ENCODE peak calls at places on chromosomes 16 and 17, in four cellular contexts. I is mucosa of descending colon; V is effector memory CD4-positive, alpha-beta T cell; M is H1. G is an unnamed sample.
A peak's percentile ranks its signal among the peaks of the same experiment; 100 is the strongest.

GRCh38 chr17:16962804-16963203 is 9.1 kb downstream of the TNFRSF13B start:
- DNase-seq in I (no peak), V (no peak), M (no peak), G (no peak)

GRCh38 chr17:51427259-51428255 is 167.2 kb downstream of the UTP18 start:
- DNase-seq in I (no peak), V (peak; percentile 68), M (no peak), G (no peak)

GRCh38 chr17:75753514-75754377 is 11.2 kb downstream of the GALK1 start:
- DNase-seq in I (peak; percentile 81), V (peak; percentile 61), M (peak; percentile 43), G (peak; percentile 59)

GRCh38 chr16:30535106-30535776 is 583 bp upstream of the ZNF747 start:
- DNase-seq in I (no peak), V (peak; percentile 26), M (peak; percentile 46), G (no peak)

GRCh38 chr17:44909681-44910144 is 5.6 kb downstream of the GFAP start:
- DNase-seq in I (no peak), V (no peak), M (no peak), G (no peak)

GRCh38 chr16:48182979-48183537 is 27.3 kb upstream of the ABCC12 start:
- DNase-seq in I (no peak), V (no peak), M (no peak), G (no peak)

GRCh38 chr16:70751593-70751992 is 49.4 kb downstream of the VAC14 start:
- DNase-seq in I (peak; percentile 74), V (no peak), M (no peak), G (no peak)

GRCh38 chr16:9122969-9123368 is 31.5 kb downstream of the HAPSTR1 start:
- DNase-seq in I (no peak), V (no peak), M (no peak), G (no peak)

GRCh38 chr17:44115585-44116415 is 7.6 kb downstream of the HDAC5 start:
- DNase-seq in I (no peak), V (no peak), M (no peak), G (no peak)

GRCh38 chr16:26169451-26169850 is 477.7 kb downstream of the HS3ST4 start:
- DNase-seq in I (no peak), V (no peak), M (no peak), G (no peak)

GRCh38 chr17:37096071-37096470 is 147.3 kb downstream of the AATF start:
- DNase-seq in I (no peak), V (no peak), M (no peak), G (no peak)

GRCh38 chr17:37088913-37089312 is 140.2 kb downstream of the AATF start:
- DNase-seq in I (no peak), V (no peak), M (no peak), G (no peak)

GRCh38 chr17:66304304-66305174 is 2.1 kb downstream of the PRKCA start:
- DNase-seq in I (no peak), V (no peak), M (peak; percentile 61), G (no peak)

GRCh38 chr16:2015117-2015946 is 4.3 kb upstream of the NPW start:
- DNase-seq in I (peak; percentile 85), V (no peak), M (no peak), G (no peak)

GRCh38 chr17:38358586-38359513 is 7.2 kb downstream of the SOCS7 start:
- DNase-seq in I (no peak), V (no peak), M (no peak), G (no peak)

GRCh38 chr17:38454528-38454927 is 26.3 kb downstream of the ARHGAP23 start:
- DNase-seq in I (peak; percentile 70), V (no peak), M (no peak), G (no peak)

GRCh38 chr17:13825526-13826040 is 223.9 kb upstream of the HS3ST3A1 start:
- DNase-seq in I (no peak), V (no peak), M (no peak), G (no peak)

GRCh38 chr16:1990336-1991134 is 765 bp downstream of the SYNGR3 start:
- DNase-seq in I (peak; percentile 85), V (no peak), M (no peak), G (no peak)

GRCh38 chr17:50055426-50056216 is at the start of gene ITGA3:
- DNase-seq in I (peak; percentile 90), V (peak; percentile 63), M (peak; percentile 84), G (no peak)

GRCh38 chr16:10370096-10370726 is 15.7 kb upstream of the ATF7IP2 start:
- DNase-seq in I (no peak), V (no peak), M (no peak), G (no peak)

GRCh38 chr17:37697331-37697730 is 47.5 kb downstream of the HNF1B start:
- DNase-seq in I (no peak), V (no peak), M (no peak), G (no peak)

GRCh38 chr17:57541472-57542394 is 203.4 kb downstream of the CCDC182 start:
- DNase-seq in I (no peak), V (no peak), M (no peak), G (no peak)

GRCh38 chr17:57902117-57902799 is 52.4 kb upstream of the MRPS23 start:
- DNase-seq in I (no peak), V (no peak), M (no peak), G (no peak)

GRCh38 chr16:53817117-53817516 is 113.2 kb downstream of the FTO start:
- DNase-seq in I (no peak), V (no peak), M (no peak), G (no peak)

GRCh38 chr16:2816751-2817495 is at the start of gene PRSS21:
- DNase-seq in I (no peak), V (peak; percentile 4), M (no peak), G (no peak)

GRCh38 chr17:37089998-37090397 is 141.2 kb downstream of the AATF start:
- DNase-seq in I (no peak), V (peak; percentile 34), M (no peak), G (no peak)

GRCh38 chr17:4678448-4679026 is 25.4 kb downstream of the PELP1 start:
- DNase-seq in I (no peak), V (no peak), M (no peak), G (peak; percentile 3)

GRCh38 chr17:80989586-80989913 is 2.1 kb upstream of the CHMP6 start:
- DNase-seq in I (no peak), V (no peak), M (no peak), G (no peak)

GRCh38 chr17:80986046-80986445 is 5.6 kb upstream of the CHMP6 start:
- DNase-seq in I (peak; percentile 17), V (no peak), M (no peak), G (no peak)

GRCh38 chr17:80987941-80988461 is 3.6 kb upstream of the CHMP6 start:
- DNase-seq in I (peak; percentile 46), V (no peak), M (no peak), G (no peak)

GRCh38 chr17:80984749-80985148 is 6.9 kb upstream of the CHMP6 start:
- DNase-seq in I (no peak), V (no peak), M (peak; percentile 57), G (no peak)

DNA sequence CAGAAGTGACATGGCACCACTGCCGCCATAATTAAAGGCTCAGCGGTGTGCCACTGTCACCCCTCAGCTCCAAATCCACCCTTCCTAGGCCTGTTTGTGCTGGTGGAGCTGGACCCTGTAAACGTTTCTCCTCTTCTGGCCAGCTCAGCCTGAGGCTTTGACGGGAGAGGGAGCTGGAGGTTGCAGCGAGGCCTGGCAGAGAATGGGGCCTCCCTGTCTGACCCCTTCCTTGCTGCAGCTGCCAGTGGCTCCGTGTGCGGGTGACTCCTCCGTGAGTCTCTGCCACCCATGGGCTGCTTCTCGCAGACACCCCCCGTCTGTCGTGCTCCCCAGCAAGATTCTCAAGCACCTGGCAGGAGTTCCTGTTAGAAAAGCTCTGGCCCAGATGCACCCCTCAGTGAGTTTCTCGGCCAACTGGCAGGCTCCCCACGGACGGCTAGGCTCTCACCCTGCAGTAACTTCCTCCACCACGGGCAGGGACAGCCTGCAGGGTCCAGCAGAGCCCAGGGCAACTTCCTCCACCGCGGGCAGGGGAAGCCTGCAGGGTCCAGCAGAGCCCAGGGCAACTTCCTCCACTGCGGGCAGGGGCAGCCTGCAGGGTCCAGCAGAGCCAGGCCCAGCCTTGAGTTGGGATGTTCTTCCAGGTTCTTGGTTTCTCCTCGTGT is 4.7 kb upstream of the CHMP6 start:
- DNase-seq in I (peak; percentile 63), V (no peak), M (no peak), G (peak; percentile 73)
- H3K4me3 ChIP-seq in I (no peak overlapping the region), V (no peak overlapping the region), M (no peak overlapping the region), G (no peak overlapping the region)

DNA sequence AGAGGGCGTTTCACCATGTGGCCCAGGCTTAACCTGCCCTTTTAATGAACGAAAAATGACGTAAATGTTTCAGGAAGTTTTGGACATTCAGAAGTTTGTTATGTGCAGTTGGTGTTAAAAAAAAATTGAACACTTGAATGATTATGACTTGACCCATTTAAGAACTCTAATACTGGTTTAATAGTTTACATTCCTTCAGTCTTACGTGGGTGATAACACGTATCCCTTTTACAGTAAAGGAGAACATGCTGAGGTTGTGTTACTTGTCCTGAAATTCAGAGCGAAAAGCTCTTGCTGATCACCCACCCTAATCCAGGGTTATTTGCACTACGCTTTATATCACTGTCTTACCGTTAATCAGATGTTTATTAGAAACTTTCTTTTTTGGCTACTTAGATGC is 1.7 kb downstream of the MLYCD start:
- DNase-seq in I (no peak), V (no peak), M (no peak), G (no peak)
- H3K4me3 ChIP-seq in I (no peak overlapping the region), V (no peak overlapping the region), M (no peak overlapping the region), G (no peak overlapping the region)

GRCh38 chr17:21211825-21212479 is 2.0 kb downstream of the TMEM11 start:
- DNase-seq in I (no peak), V (no peak), M (no peak), G (no peak)
- H3K4me3 ChIP-seq in I (no peak overlapping the region), V (no peak overlapping the region), M (no peak overlapping the region), G (peak overlapping the region; percentile 87)

GRCh38 chr16:81799138-81799504 is 20.0 kb downstream of the PLCG2 start:
- DNase-seq in I (no peak), V (no peak), M (no peak), G (no peak)
- H3K4me3 ChIP-seq in I (no peak overlapping the region), V (no peak overlapping the region), M (no peak overlapping the region), G (no peak overlapping the region)

G was measured in HL-60.